ENCODE peak calls at places on chromosomes 3 and 15, in seven cellular contexts. One of them, this sample, is unnamed.

GRCh38 chr15:84715442-84716035 is 400 bp downstream of the SEC11A start:
- DNase-seq in B cell: no peak
- DNase-seq in stimulated activated CD4-positive, alpha-beta T cell treated with anti-CD3 and anti-CD28 coated beads, Interleukin-15, amount 100 ng/mL, for 24 hours: peak; percentile 76
- DNase-seq in dermis blood vessel endothelial cell: peak; percentile 51
- DNase-seq in choroid plexus epithelial cell: peak; percentile 44
- DNase-seq in AG04450: no peak
- DNase-seq in HT-29: peak; percentile 65
- DNase-seq in this sample: peak; percentile 49

GRCh38 chr3:197224034-197224444 is 74.4 kb downstream of the DLG1 start:
- DNase-seq in B cell: no peak
- DNase-seq in stimulated activated CD4-positive, alpha-beta T cell treated with anti-CD3 and anti-CD28 coated beads, Interleukin-15, amount 100 ng/mL, for 24 hours: no peak
- DNase-seq in dermis blood vessel endothelial cell: peak; percentile 71
- DNase-seq in choroid plexus epithelial cell: peak; percentile 76
- DNase-seq in AG04450: peak; percentile 30
- DNase-seq in HT-29: peak; percentile 69
- DNase-seq in this sample: peak; percentile 61

GRCh38 chr15:69659454-69660050 is 206.9 kb downstream of the RPLP1 start:
- DNase-seq in B cell: no peak
- DNase-seq in stimulated activated CD4-positive, alpha-beta T cell treated with anti-CD3 and anti-CD28 coated beads, Interleukin-15, amount 100 ng/mL, for 24 hours: no peak
- DNase-seq in dermis blood vessel endothelial cell: no peak
- DNase-seq in choroid plexus epithelial cell: no peak
- DNase-seq in AG04450: no peak
- DNase-seq in HT-29: no peak
- DNase-seq in this sample: no peak

GRCh38 chr3:65196663-65197062 is 508.9 kb upstream of the ADAMTS9 start:
- DNase-seq in B cell: no peak
- DNase-seq in stimulated activated CD4-positive, alpha-beta T cell treated with anti-CD3 and anti-CD28 coated beads, Interleukin-15, amount 100 ng/mL, for 24 hours: no peak
- DNase-seq in dermis blood vessel endothelial cell: no peak
- DNase-seq in choroid plexus epithelial cell: peak; percentile 62
- DNase-seq in AG04450: no peak
- DNase-seq in HT-29: no peak
- DNase-seq in this sample: peak; percentile 6

GRCh38 chr3:129490273-129490675 is 38.2 kb upstream of the RHO start:
- DNase-seq in B cell: peak; percentile 65
- DNase-seq in stimulated activated CD4-positive, alpha-beta T cell treated with anti-CD3 and anti-CD28 coated beads, Interleukin-15, amount 100 ng/mL, for 24 hours: peak; percentile 63
- DNase-seq in dermis blood vessel endothelial cell: peak; percentile 97
- DNase-seq in choroid plexus epithelial cell: peak; percentile 98
- DNase-seq in AG04450: peak; percentile 85
- DNase-seq in HT-29: peak; percentile 84
- DNase-seq in this sample: peak; percentile 96

GRCh38 chr3:158103131-158103955 is 2.9 kb downstream of the SHOX2 start:
- DNase-seq in B cell: no peak
- DNase-seq in stimulated activated CD4-positive, alpha-beta T cell treated with anti-CD3 and anti-CD28 coated beads, Interleukin-15, amount 100 ng/mL, for 24 hours: peak; percentile 21
- DNase-seq in dermis blood vessel endothelial cell: peak; percentile 11
- DNase-seq in choroid plexus epithelial cell: no peak
- DNase-seq in AG04450: no peak
- DNase-seq in HT-29: no peak
- DNase-seq in this sample: no peak

GRCh38 chr3:123799544-123800351 is 84.4 kb downstream of the MYLK start:
- DNase-seq in B cell: no peak
- DNase-seq in stimulated activated CD4-positive, alpha-beta T cell treated with anti-CD3 and anti-CD28 coated beads, Interleukin-15, amount 100 ng/mL, for 24 hours: no peak
- DNase-seq in dermis blood vessel endothelial cell: peak; percentile 30
- DNase-seq in choroid plexus epithelial cell: peak; percentile 58
- DNase-seq in AG04450: no peak
- DNase-seq in HT-29: peak; percentile 62
- DNase-seq in this sample: peak; percentile 77

GRCh38 chr15:71239592-71240364 is 124.5 kb downstream of the THSD4 start:
- DNase-seq in B cell: no peak
- DNase-seq in stimulated activated CD4-positive, alpha-beta T cell treated with anti-CD3 and anti-CD28 coated beads, Interleukin-15, amount 100 ng/mL, for 24 hours: no peak
- DNase-seq in dermis blood vessel endothelial cell: no peak
- DNase-seq in choroid plexus epithelial cell: no peak
- DNase-seq in AG04450: peak; percentile 39
- DNase-seq in HT-29: no peak
- DNase-seq in this sample: no peak

This sample was measured in iris pigment epithelial cell.